ENCODE peak calls at places on chromosome 13, in five cellular contexts. R is astrocyte of the hippocampus, T is mesenchymal stem cell, V is HTR-8/SVneo, U is AG08396. F is an unnamed sample.

GRCh38 chr13:108226184-108226583 is 8.0 kb downstream of the ABHD13 start:
- DNase-seq in R (no peak), T (no peak), V (no peak), U (no peak), F (peak)

GRCh38 chr13:98965325-98965724 is 12.5 kb downstream of the DOCK9 start:
- DNase-seq in V (no peak), T (no peak), R (no peak), U (no peak), F (no peak)

GRCh38 chr13:82898625-82899024 is 983.6 kb downstream of the SLITRK1 start:
- DNase-seq in V (no peak), T (no peak), R (no peak), U (no peak), F (no peak)

GRCh38 chr13:73059460-73060250 is 850 bp downstream of the KLF5 start:
- DNase-seq in T (peak), R (peak), U (peak), V (peak), F (peak)

GRCh38 chr13:83883061-83883523 is 818 bp upstream of the SLITRK1 start:
- DNase-seq in U (no peak), V (no peak), T (no peak), R (peak), F (no peak)

GRCh38 chr13:84439108-84439507 is 556.8 kb upstream of the SLITRK1 start:
- DNase-seq in T (no peak), V (no peak), R (peak), U (no peak), F (peak)

GRCh38 chr13:42753697-42754096 is 27.7 kb upstream of the FAM216B start:
- DNase-seq in U (no peak), T (peak), V (no peak), R (no peak), F (peak)

GRCh38 chr13:97121894-97122293 is 100.2 kb upstream of the MBNL2 start:
- DNase-seq in T (peak), V (no peak), U (no peak), R (peak), F (no peak)

GRCh38 chr13:23578411-23579071 is 8.3 kb downstream of the TNFRSF19 start:
- DNase-seq in V (peak), R (peak), U (peak), T (peak), F (peak)

GRCh38 chr13:66264976-66265375 is 965.2 kb downstream of the PCDH9 start:
- DNase-seq in V (no peak), T (no peak), U (no peak), R (peak), F (peak)

GRCh38 chr13:26760835-26761582 is 423 bp upstream of the GPR12 start:
- DNase-seq in T (no peak), R (peak), U (no peak), V (no peak), F (no peak)

GRCh38 chr13:102707465-102707864 is 12.6 kb upstream of the METTL21C start:
- DNase-seq in V (peak), U (peak), T (peak), R (peak), F (peak)

GRCh38 chr13:47499358-47500150 is 501.5 kb downstream of the SUCLA2 start:
- DNase-seq in U (peak), V (no peak), R (peak), T (peak), F (peak)

GRCh38 chr13:67769063-67769986 is 539.2 kb upstream of the PCDH9 start:
- DNase-seq in R (no peak), U (no peak), T (no peak), V (no peak), F (no peak)

GRCh38 chr13:77207943-77208342 is 119.0 kb downstream of the MYCBP2 start:
- DNase-seq in T (peak), V (no peak), R (peak), U (peak), F (peak)

GRCh38 chr13:92403606-92404005 is 823.0 kb upstream of the GPC6 start:
- DNase-seq in R (no peak), U (no peak), T (no peak), V (no peak), F (no peak)

GRCh38 chr13:24307211-24308067 is 1.9 kb upstream of the C1QTNF9 start:
- DNase-seq in V (no peak), T (no peak), R (peak), U (no peak), F (no peak)

GRCh38 chr13:42996584-42996983 is 4.5 kb upstream of the EPSTI1 start:
- DNase-seq in V (peak), T (peak), R (peak), U (peak), F (peak)

GRCh38 chr13:113178896-113179167 is 20.4 kb downstream of the PROZ start:
- DNase-seq in U (no peak), T (no peak), V (no peak), R (no peak), F (peak)

GRCh38 chr13:98984983-98985382 is 7.1 kb upstream of the DOCK9 start:
- DNase-seq in T (no peak), R (no peak), U (no peak), V (no peak), F (no peak)

GRCh38 chr13:41456768-41457588 is at the start of gene RGCC:
- DNase-seq in V (peak), T (peak), U (peak), R (peak), F (peak)

GRCh38 chr13:30734434-30734833 is 909 bp upstream of the ALOX5AP start:
- DNase-seq in T (peak), U (no peak), V (no peak), R (peak), F (peak)